ENCODE peak calls at places on chromosomes 13 and 19, in five cellular contexts. K is bronchial epithelial cell, I is tibial artery, D is fibroblast of pulmonary artery, V is mesothelial cell of epicardium. F is an unnamed sample.
A peak's percentile ranks its signal among the peaks of the same experiment; 100 is the strongest.

GRCh38 chr13:34733720-34734119 is 208.3 kb upstream of the NBEA start:
- DNase-seq in I (no peak), K (peak; percentile 58), V (no peak), D (peak; percentile 92), F (no peak)

GRCh38 chr13:45728759-45729158 is 26.6 kb downstream of the CBY2 start:
- DNase-seq in V (no peak), I (no peak), D (peak; percentile 4), K (peak; percentile 7), F (peak; percentile 34)

GRCh38 chr19:57563547-57563946 is 3.9 kb upstream of the ZNF550 start:
- DNase-seq in V (no peak), D (no peak), I (no peak), K (no peak), F (no peak)

GRCh38 chr19:7988307-7988706 is 17.1 kb downstream of the ELAVL1 start:
- DNase-seq in K (peak; percentile 66), I (no peak), V (no peak), D (no peak), F (no peak)

GRCh38 chr19:16285769-16286564 is 38.7 kb upstream of the KLF2 start:
- DNase-seq in V (no peak), I (peak; percentile 78), K (peak; percentile 5), D (no peak), F (no peak)

GRCh38 chr13:44231786-44232516 is 141.7 kb upstream of the SERP2 start:
- DNase-seq in K (peak; percentile 100), D (peak; percentile 98), I (peak; percentile 82), V (no peak), F (no peak)

GRCh38 chr19:3389876-3390361 is 23.5 kb downstream of the NFIC start:
- DNase-seq in D (no peak), V (no peak), K (peak; percentile 22), I (no peak), F (no peak)

GRCh38 chr13:40983269-40983668 is 35.8 kb downstream of the ELF1 start:
- DNase-seq in I (no peak), V (no peak), K (peak; percentile 58), D (peak; percentile 39), F (no peak)

GRCh38 chr13:87671824-87672603 is 843 bp downstream of the SLITRK5 start:
- DNase-seq in V (no peak), D (no peak), K (no peak), I (peak; percentile 64), F (peak; percentile 7)

GRCh38 chr13:89486065-89486464 is 1814.9 kb downstream of the SLITRK5 start:
- DNase-seq in D (no peak), V (no peak), I (no peak), K (no peak), F (no peak)

GRCh38 chr13:43838909-43839308 is 40.6 kb downstream of the CCDC122 start:
- DNase-seq in I (no peak), K (no peak), D (peak; percentile 44), V (no peak), F (no peak)

GRCh38 chr19:40217921-40218890 is at the start of gene TTC9B:
- DNase-seq in V (no peak), I (no peak), D (no peak), K (no peak), F (peak; percentile 67)

GRCh38 chr19:46192990-46193650 is 36.4 kb upstream of the IGFL1 start:
- DNase-seq in D (peak; percentile 69), V (no peak), I (no peak), K (peak; percentile 82), F (no peak)

GRCh38 chr19:43438291-43439162 is 23.8 kb downstream of the TEX101 start:
- DNase-seq in I (no peak), V (no peak), D (peak; percentile 88), K (peak; percentile 70), F (no peak)

GRCh38 chr13:25752957-25753540 is 298.8 kb downstream of the SHISA2 start:
- DNase-seq in V (no peak), D (peak; percentile 78), K (peak; percentile 71), I (peak; percentile 68), F (no peak)

GRCh38 chr13:47426126-47426849 is 529.4 kb upstream of the HTR2A start:
- DNase-seq in I (peak; percentile 77), D (peak; percentile 75), K (peak; percentile 37), V (no peak), F (no peak)

GRCh38 chr13:48404952-48405351 is 8.0 kb downstream of the LPAR6 start:
- DNase-seq in K (no peak), D (no peak), I (no peak), V (no peak), F (no peak)

GRCh38 chr13:79126706-79127105 is 279.3 kb downstream of the RBM26 start:
- DNase-seq in V (no peak), D (no peak), I (no peak), K (peak; percentile 66), F (no peak)

DNA sequence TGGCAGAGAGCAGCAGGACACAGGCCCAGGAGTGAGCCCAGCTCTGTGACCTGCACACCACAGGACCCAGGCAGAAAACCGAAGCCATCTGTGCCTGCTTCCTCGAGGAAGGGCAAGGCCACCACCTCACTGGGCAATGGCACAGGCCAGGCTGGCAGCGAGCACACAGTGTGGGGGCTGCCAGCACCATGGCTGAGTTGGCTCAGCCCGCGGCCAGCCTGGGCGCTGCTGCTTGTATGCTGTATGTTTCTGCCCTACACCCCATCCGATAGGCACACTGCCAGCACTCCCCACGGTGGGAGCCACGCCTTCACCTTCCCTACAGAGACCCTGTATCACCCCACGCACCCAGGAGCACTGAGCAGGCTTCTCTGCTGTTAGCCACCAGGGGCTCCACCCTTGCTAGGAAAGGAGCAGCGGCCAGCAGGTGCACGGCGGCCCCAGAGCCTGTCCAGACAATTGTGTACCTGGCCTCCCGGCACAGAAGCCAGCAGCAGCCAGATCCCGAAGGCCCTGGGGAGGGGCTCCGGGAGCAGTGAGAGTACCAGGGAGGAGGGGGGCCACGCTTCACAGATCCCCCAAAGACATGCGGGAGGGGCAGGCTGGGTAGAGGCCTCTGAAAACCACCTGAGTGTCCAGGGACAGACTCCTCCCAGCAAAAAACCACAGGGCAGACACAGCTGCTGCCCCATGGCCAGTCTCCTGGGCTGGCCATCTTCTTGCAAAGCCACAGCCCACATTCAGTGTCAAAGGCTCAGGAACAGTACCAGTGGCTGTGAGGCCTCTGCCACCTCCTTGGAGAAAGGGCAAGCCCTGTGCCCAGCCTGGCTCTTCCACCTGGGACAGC is 56.1 kb downstream of the MLLT1 start:
- DNase-seq in I (no peak), K (no peak), V (no peak), D (no peak), F (no peak)
- TF ChIP-seq CTCF in I (no peak), K (peak; percentile 10), V (no peak), D (no peak), F (no peak)

GRCh38 chr13:28817204-28817603 is 2.9 kb upstream of the MTUS2 start:
- DNase-seq in D (no peak), V (no peak), K (no peak), I (no peak), F (no peak)

GRCh38 chr13:28819748-28820098 is 416 bp upstream of the MTUS2 start:
- DNase-seq in I (no peak), D (peak; percentile 45), V (peak; percentile 64), K (no peak), F (peak; percentile 78)

GRCh38 chr13:28822161-28822560 is 2.0 kb downstream of the MTUS2 start:
- DNase-seq in D (no peak), V (no peak), I (no peak), K (no peak), F (no peak)

GRCh38 chr13:28820099-28821051 is at the start of gene MTUS2:
- DNase-seq in V (no peak), K (no peak), I (no peak), D (no peak), F (peak; percentile 41)

DNA sequence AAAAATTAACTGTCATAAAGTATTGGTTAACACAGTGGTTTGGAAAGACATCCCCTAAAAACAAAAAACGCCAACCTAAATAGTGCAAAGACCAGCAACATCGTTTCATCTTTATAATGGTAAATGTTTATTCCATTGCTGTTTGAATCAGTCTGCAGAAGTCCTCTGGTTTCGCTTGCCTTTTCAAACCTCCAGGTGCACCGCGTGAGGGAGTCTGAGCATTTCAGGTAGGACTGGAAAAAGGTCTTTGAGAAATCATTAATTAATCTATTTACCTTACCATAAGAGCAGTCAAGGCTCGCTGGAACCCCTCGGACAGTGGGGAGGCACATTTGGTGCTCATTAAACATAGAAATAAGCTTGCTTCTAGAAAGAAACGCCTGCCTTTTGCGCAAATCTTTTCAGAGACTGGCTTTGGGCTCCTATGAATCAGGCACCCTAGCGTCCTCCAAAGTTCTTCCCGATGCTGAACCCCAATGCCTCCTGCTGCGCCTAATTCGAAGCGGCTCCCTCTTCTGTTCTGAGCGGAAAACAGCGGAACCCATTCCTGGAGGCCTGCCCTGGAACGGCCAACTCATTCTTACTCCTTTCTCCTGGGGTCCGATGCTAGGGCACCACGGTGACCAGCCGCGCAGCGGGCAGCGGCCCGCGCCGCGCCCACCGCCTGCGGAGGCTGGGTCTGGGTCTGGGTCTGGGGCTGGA is 942 bp upstream of the MTUS2 start:
- DNase-seq in V (no peak), K (peak; percentile 4), D (peak; percentile 35), I (no peak), F (peak; percentile 21)
- TF ChIP-seq CTCF in V (no peak), K (no peak), D (no peak), I (no peak), F (no peak)

DNA sequence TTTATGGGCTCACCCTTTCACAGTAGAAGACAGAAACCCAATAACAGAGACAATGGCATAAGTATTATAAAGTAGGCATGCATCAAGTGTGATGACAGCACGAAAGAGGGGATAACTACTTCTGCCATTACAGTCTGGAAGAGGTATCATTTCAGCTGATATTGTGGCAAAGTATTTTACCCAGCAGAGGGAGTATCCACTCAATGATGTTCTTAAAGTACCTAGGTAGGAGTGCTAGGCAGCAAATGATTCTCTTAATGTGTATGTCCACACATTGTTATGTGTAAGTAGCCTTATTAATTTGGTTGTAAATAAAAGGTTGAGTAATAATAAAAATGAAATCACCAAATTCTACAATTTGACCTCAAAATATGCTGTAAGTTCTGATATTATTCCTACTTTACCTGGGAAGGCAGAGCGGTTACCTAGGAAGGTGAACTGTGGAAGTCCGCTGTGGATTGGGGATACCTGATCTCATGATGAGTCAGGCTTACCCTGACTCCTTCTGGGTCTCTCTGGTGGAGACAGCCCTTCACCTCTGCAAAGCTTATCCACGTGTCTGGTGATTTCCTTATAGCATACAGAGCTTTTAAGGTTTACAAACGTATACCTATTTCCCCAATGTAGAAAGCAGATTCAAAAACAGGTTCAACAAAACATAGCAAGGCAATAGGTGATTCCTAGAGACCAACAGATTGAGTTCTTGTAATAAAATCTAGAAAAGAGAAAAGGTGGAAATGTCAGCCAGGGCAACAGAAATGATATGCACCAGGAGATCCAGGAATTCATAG is 4.0 kb upstream of the UBAC2 start:
- DNase-seq in D (peak; percentile 9), I (no peak), K (peak; percentile 85), V (no peak), F (no peak)
- TF ChIP-seq CTCF in D (no peak), I (no peak), K (no peak), V (no peak), F (peak; percentile 38)

GRCh38 chr19:41935781-41936415 is 7.6 kb upstream of the ERFL start:
- DNase-seq in V (no peak), D (no peak), I (no peak), K (no peak), F (no peak)
- TF ChIP-seq CTCF in V (no peak), D (no peak), I (no peak), K (no peak), F (no peak)